ENCODE peak calls at places on chromosomes 4 and X, in five cellular contexts. I, T, A, R and V are unnamed samples.

GRCh38 chr4:93147524-93148212 is 680.9 kb upstream of the ATOH1 start:
- DNase-seq in I (no peak), T (no peak), A (no peak), R (no peak), V (no peak)

GRCh38 chrX:150192846-150193245 is 170.3 kb upstream of the MAMLD1 start:
- DNase-seq in I (no peak), T (no peak), A (no peak), R (no peak), V (no peak)

GRCh38 chrX:69313622-69314290 is 148.5 kb upstream of the PJA1 start:
- DNase-seq in I (no peak), T (no peak), A (no peak), R (no peak), V (no peak)

GRCh38 chrX:123475068-123475724 is 257.7 kb downstream of the THOC2 start:
- DNase-seq in I (no peak), T (no peak), A (peak), R (no peak), V (no peak)

GRCh38 chr4:79917246-79917645 is 155.8 kb downstream of the ANTXR2 start:
- DNase-seq in I (peak), T (no peak), A (peak), R (peak), V (peak)

GRCh38 chr4:168509786-168510185 is 12.9 kb downstream of the PALLD start:
- DNase-seq in I (no peak), T (no peak), A (no peak), R (no peak), V (no peak)

GRCh38 chr4:139956436-139957107 is 197.4 kb downstream of the MAML3 start:
- DNase-seq in I (no peak), T (peak), A (no peak), R (no peak), V (no peak)

GRCh38 chrX:40434443-40434842 is 146.3 kb upstream of the ATP6AP2 start:
- DNase-seq in I (no peak), T (peak), A (no peak), R (no peak), V (no peak)

GRCh38 chrX:41922125-41922521 is 1.2 kb downstream of the CASK start:
- DNase-seq in I (no peak), T (no peak), A (no peak), R (no peak), V (no peak)

GRCh38 chr4:162274354-162274753 is 110.6 kb upstream of the FSTL5 start:
- DNase-seq in I (peak), T (no peak), A (no peak), R (no peak), V (peak)

GRCh38 chrX:106963111-106963510 is 36.9 kb downstream of the MORC4 start:
- DNase-seq in I (no peak), T (no peak), A (no peak), R (no peak), V (no peak)

GRCh38 chr4:15336410-15337184 is 91.2 kb upstream of the C1QTNF7 start:
- DNase-seq in I (no peak), T (no peak), A (peak), R (no peak), V (no peak)

GRCh38 chr4:39285853-39286252 is 80.3 kb downstream of the RFC1 start:
- DNase-seq in I (no peak), T (no peak), A (no peak), R (no peak), V (no peak)

GRCh38 chrX:1876041-1876440 is 261.2 kb downstream of the ASMT start:
- DNase-seq in I (no peak), T (no peak), A (no peak), R (no peak), V (no peak)

GRCh38 chr4:41156574-41156973 is 57.8 kb downstream of the APBB2 start:
- DNase-seq in I (no peak), T (no peak), A (no peak), R (no peak), V (no peak)

GRCh38 chr4:131609039-131609438 is 1540.1 kb upstream of the PCDH10 start:
- DNase-seq in I (no peak), T (no peak), A (no peak), R (no peak), V (no peak)

GRCh38 chr4:145289403-145290076 is 109.2 kb upstream of the OTUD4 start:
- DNase-seq in I (no peak), T (no peak), A (peak), R (no peak), V (no peak)

GRCh38 chr4:3304831-3305609 is 12.2 kb downstream of the RGS12 start:
- DNase-seq in I (no peak), T (no peak), A (no peak), R (no peak), V (peak)

GRCh38 chr4:67082746-67083145 is 462.6 kb downstream of the CENPC start:
- DNase-seq in I (no peak), T (no peak), A (no peak), R (no peak), V (no peak)

GRCh38 chr4:17578482-17578891 is 1.5 kb downstream of the LAP3 start:
- DNase-seq in I (no peak), T (no peak), A (peak), R (no peak), V (no peak)

GRCh38 chrX:39480966-39481365 is 616.8 kb downstream of the BCOR start:
- DNase-seq in I (no peak), T (peak), A (no peak), R (no peak), V (no peak)

GRCh38 chrX:39894626-39895025 is 203.1 kb downstream of the BCOR start:
- DNase-seq in I (peak), T (no peak), A (no peak), R (no peak), V (peak)

GRCh38 chr4:3130826-3131225 is 56.3 kb downstream of the HTT start:
- DNase-seq in I (no peak), T (no peak), A (no peak), R (no peak), V (no peak)

GRCh38 chrX:40158036-40158706 is 60.4 kb upstream of the BCOR start:
- DNase-seq in I (no peak), T (no peak), A (no peak), R (no peak), V (peak)

GRCh38 chr4:15245006-15245530 is 182.8 kb upstream of the C1QTNF7 start:
- DNase-seq in I (no peak), T (no peak), A (no peak), R (no peak), V (no peak)

GRCh38 chrX:48972214-48973164 is 845 bp upstream of the KCND1 start:
- DNase-seq in I (peak), T (no peak), A (peak), R (no peak), V (peak)

GRCh38 chr4:26860157-26860921 is at the start of gene STIM2:
- DNase-seq in I (peak), T (peak), A (peak), R (peak), V (peak)

GRCh38 chr4:77052352-77052751 is 23.4 kb downstream of the CCNI start:
- DNase-seq in I (peak), T (no peak), A (no peak), R (no peak), V (peak)